ENCODE peak calls at places on chromosomes 5 and 9, in four cellular contexts. C is GM12891, X is HepG2, O is SK-N-SH. G is an unnamed sample.

GRCh38 chr9:134321571-134321930 is 4.7 kb upstream of the RXRA start:
- DNase-seq in O (no peak), C (no peak), X (no peak), G (no peak)

GRCh38 chr5:96079075-96079474 is 117.4 kb upstream of the ELL2 start:
- DNase-seq in C (no peak), X (peak; percentile 35), O (no peak), G (no peak)

GRCh38 chr9:114953917-114954316 is 23.5 kb upstream of the TNFSF8 start:
- DNase-seq in O (no peak), X (no peak), C (no peak), G (no peak)

GRCh38 chr5:56987171-56987570 is 35.2 kb upstream of the MIER3 start:
- DNase-seq in X (no peak), C (no peak), O (no peak), G (no peak)

GRCh38 chr5:106940986-106941385 is 729.8 kb downstream of the EFNA5 start:
- DNase-seq in O (no peak), C (no peak), X (peak; percentile 6), G (no peak)

GRCh38 chr9:126108240-126108639 is 218.4 kb upstream of the MVB12B start:
- DNase-seq in O (no peak), X (no peak), C (no peak), G (no peak)

GRCh38 chr5:113748403-113748802 is 234.9 kb downstream of the YTHDC2 start:
- DNase-seq in O (no peak), X (no peak), C (no peak), G (no peak)

GRCh38 chr5:151016700-151017099 is 3.7 kb upstream of the GPX3 start:
- DNase-seq in X (peak; percentile 48), C (no peak), O (no peak), G (no peak)

GRCh38 chr9:35070823-35071813 is 1.3 kb downstream of the VCP start:
- DNase-seq in O (no peak), X (no peak), C (no peak), G (no peak)

GRCh38 chr9:120186276-120186675 is 393.7 kb downstream of the CDK5RAP2 start:
- DNase-seq in C (no peak), O (no peak), X (no peak), G (no peak)

GRCh38 chr5:132468665-132469379 is 21.8 kb downstream of the IRF1 start:
- DNase-seq in C (no peak), O (no peak), X (no peak), G (no peak)

GRCh38 chr5:66171349-66172344 is 27.5 kb downstream of the SREK1 start:
- DNase-seq in O (peak; percentile 34), C (no peak), X (peak; percentile 32), G (no peak)

GRCh38 chr9:97740848-97741821 is 44.0 kb upstream of the XPA start:
- DNase-seq in O (peak; percentile 75), C (peak; percentile 32), X (no peak), G (peak; percentile 25)

GRCh38 chr5:44714871-44715580 is 93.7 kb upstream of the MRPS30 start:
- DNase-seq in C (no peak), O (no peak), X (no peak), G (no peak)

GRCh38 chr5:143214458-143214857 is 189.0 kb downstream of the NR3C1 start:
- DNase-seq in O (no peak), X (no peak), C (no peak), G (no peak)
- TF ChIP-seq POLR2AphosphoS5 in O (no peak), X (no peak), C (peak; percentile 40), G (peak; percentile 93)

GRCh38 chr5:73983661-73984060 is 357.7 kb downstream of the ARHGEF28 start:
- DNase-seq in O (no peak), C (no peak), X (no peak), G (no peak)

GRCh38 chr5:73986729-73987128 is 360.7 kb downstream of the ARHGEF28 start:
- DNase-seq in X (no peak), C (no peak), O (no peak), G (no peak)

GRCh38 chr5:73987915-73988314 is 361.9 kb downstream of the ARHGEF28 start:
- DNase-seq in C (no peak), O (no peak), X (no peak), G (no peak)

GRCh38 chr5:73981696-73982095 is 355.7 kb downstream of the ARHGEF28 start:
- DNase-seq in X (no peak), O (no peak), C (no peak), G (no peak)

GRCh38 chr5:73985145-73985544 is 359.1 kb downstream of the ARHGEF28 start:
- DNase-seq in X (peak; percentile 69), O (peak; percentile 22), C (no peak), G (no peak)
- TF ChIP-seq TAF1 in X (no peak), O (no peak), C (no peak), G (no peak)

DNA sequence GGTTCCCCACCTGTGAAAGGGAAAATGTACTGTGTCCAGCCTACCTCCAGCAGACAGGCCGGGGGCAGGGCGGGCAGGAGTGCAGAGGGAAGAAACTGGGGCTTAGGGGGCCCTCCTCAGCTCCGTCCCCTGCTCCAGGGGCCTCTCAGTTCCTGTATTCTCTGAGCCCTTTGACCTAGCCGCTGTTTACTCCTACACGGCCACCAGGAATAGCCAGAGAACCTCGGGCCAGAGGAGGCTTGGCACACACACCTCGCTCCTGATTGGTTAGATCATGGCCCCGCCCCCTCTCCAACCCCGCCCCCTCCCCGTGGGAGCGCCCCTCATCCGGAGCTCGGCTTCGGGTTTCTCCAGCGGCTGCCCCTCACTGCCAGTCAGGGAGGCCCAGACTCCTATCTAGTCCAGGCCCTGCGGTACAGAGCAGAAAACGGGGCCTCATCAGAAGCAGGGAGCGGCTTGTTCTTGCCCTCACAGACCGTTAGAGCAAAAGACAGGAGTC is 2.2 kb downstream of the ST6GALNAC6 start:
- DNase-seq in O (peak; percentile 94), C (peak; percentile 65), X (peak; percentile 95), G (no peak)
- TF ChIP-seq POLR2AphosphoS5 in O (no peak), C (no peak), X (peak; percentile 68), G (no peak)

DNA sequence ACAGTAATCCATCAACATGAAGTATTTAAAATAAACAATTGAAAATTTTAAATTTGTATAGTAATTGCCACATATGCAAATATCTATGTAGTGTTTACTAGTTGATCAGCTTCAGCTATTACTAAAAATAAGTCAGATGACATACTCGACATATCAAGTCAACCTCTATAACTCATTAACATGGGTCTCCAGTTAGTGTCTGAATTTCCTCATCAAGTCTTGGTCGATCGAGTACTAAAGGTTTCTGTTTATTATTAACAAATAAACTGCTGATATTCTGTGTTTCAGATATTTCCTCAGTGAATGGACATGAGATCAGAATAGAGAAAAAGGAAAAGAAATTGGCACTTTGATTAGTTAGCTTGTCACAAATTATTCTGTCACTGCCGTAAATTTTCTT is 266.5 kb upstream of the ITGA1 start:
- DNase-seq in O (no peak), X (no peak), C (no peak), G (no peak)
- TF ChIP-seq TAF1 in O (no peak), X (no peak), C (no peak), G (no peak)

GRCh38 chr5:98774192-98775046 is 956 bp downstream of the RGMB start:
- DNase-seq in O (peak; percentile 70), X (peak; percentile 61), C (peak; percentile 41), G (peak; percentile 17)
- TF ChIP-seq POLR2AphosphoS5 in O (no peak), X (no peak), C (no peak), G (no peak)

GRCh38 chr5:158801286-158801685 is 298.4 kb downstream of the EBF1 start:
- DNase-seq in C (no peak), X (no peak), O (no peak), G (no peak)
- TF ChIP-seq TAF1 in C (no peak), X (no peak), O (no peak), G (no peak)

GRCh38 chr9:136625101-136626065 is 37.3 kb upstream of the EGFL7 start:
- DNase-seq in X (peak; percentile 69), O (peak; percentile 82), C (no peak), G (no peak)
- TF ChIP-seq POLR2AphosphoS5 in X (no peak), O (no peak), C (no peak), G (no peak)

GRCh38 chr9:127603226-127603625 is 8.9 kb upstream of the STXBP1 start:
- DNase-seq in O (no peak), C (no peak), X (no peak), G (no peak)

GRCh38 chr9:127606043-127606442 is 6.0 kb upstream of the STXBP1 start:
- DNase-seq in O (no peak), C (no peak), X (no peak), G (no peak)

GRCh38 chr9:127611796-127612790 is at the start of gene STXBP1:
- DNase-seq in C (peak; percentile 96), O (peak; percentile 98), X (peak; percentile 55), G (peak; percentile 94)

GRCh38 chr9:127612993-127613954 is 1.2 kb downstream of the STXBP1 start:
- DNase-seq in C (no peak), O (peak; percentile 82), X (no peak), G (no peak)

GRCh38 chr9:127608104-127608966 is 3.7 kb upstream of the STXBP1 start:
- DNase-seq in X (peak; percentile 66), O (peak; percentile 94), C (peak; percentile 61), G (peak; percentile 85)
- TF ChIP-seq TAF1 in X (no peak), O (no peak), C (no peak), G (no peak)

GRCh38 chr9:77021289-77021927 is 2.0 kb downstream of the FOXB2 start:
- DNase-seq in O (peak; percentile 23), X (no peak), C (no peak), G (no peak)
- TF ChIP-seq POLR2AphosphoS5 in O (no peak), X (no peak), C (no peak), G (no peak)